ENCODE peak calls at places on chromosomes 5 and 9, in five cellular contexts. V, E, X, G and U are unnamed samples.

GRCh38 chr5:135635471-135635870 is 56.7 kb upstream of the CXCL14 start:
- DNase-seq in V (no peak), X (no peak), G (no peak), E (no peak), U (no peak)

GRCh38 chr5:65912311-65912710 is 14.1 kb upstream of the ERBIN start:
- DNase-seq in G (no peak), V (no peak), E (no peak), X (no peak), U (no peak)

GRCh38 chr5:173917788-173918786 is 29.9 kb downstream of the CPEB4 start:
- DNase-seq in G (no peak), E (peak), V (peak), X (no peak), U (peak)

GRCh38 chr5:130074820-130075219 is 170.6 kb downstream of the CHSY3 start:
- DNase-seq in X (no peak), G (no peak), V (no peak), E (no peak), U (no peak)

GRCh38 chr5:88964831-88965230 is 81.8 kb upstream of the MEF2C start:
- DNase-seq in E (no peak), V (no peak), X (no peak), G (no peak), U (no peak)

GRCh38 chr5:131745155-131745554 is 51.7 kb downstream of the FNIP1 start:
- DNase-seq in X (no peak), G (no peak), E (no peak), V (no peak), U (no peak)

GRCh38 chr9:131649646-131650045 is 90.2 kb downstream of the RAPGEF1 start:
- DNase-seq in E (no peak), G (no peak), X (no peak), V (no peak), U (no peak)

GRCh38 chr9:120532475-120532874 is 47.5 kb downstream of the CDK5RAP2 start:
- DNase-seq in V (no peak), E (no peak), G (no peak), X (no peak), U (no peak)

GRCh38 chr5:121968910-121969607 is 7.3 kb downstream of the SRFBP1 start:
- DNase-seq in V (no peak), X (no peak), G (no peak), E (no peak), U (no peak)